ENCODE peak calls at places on chromosomes 6 and 20, in nine cellular contexts. I is nephron progenitor cell, Y is RWPE1, C is WERI-Rb-1, M is right lobe of liver, R is fibroblast of mammary gland, J is AG10803, F is tibial artery, A is fibroblast of lung. W is an unnamed sample.

GRCh38 chr6:158068893-158069799 is 87.5 kb downstream of the SYNJ2 start:
- DNase-seq in M (no peak), J (peak; percentile 35), C (no peak), F (peak; percentile 87), Y (peak; percentile 95), R (peak; percentile 61), I (no peak), A (peak; percentile 66), W (peak; percentile 78)

GRCh38 chr6:26311012-26311384 is 54.0 kb upstream of the BTN3A2 start:
- DNase-seq in R (peak; percentile 74), Y (no peak), J (peak; percentile 48), I (peak; percentile 30), C (no peak), M (no peak), F (no peak), A (peak; percentile 60), W (no peak)

GRCh38 chr6:170281331-170282292 is 9.3 kb downstream of the DLL1 start:
- DNase-seq in J (no peak), M (no peak), Y (no peak), A (no peak), I (no peak), R (no peak), F (no peak), C (no peak), W (no peak)

GRCh38 chr6:106199998-106200397 is 113.9 kb downstream of the PRDM1 start:
- DNase-seq in I (no peak), C (no peak), R (peak; percentile 89), M (no peak), Y (peak; percentile 10), F (no peak), A (peak; percentile 72), J (peak; percentile 93), W (no peak)

GRCh38 chr6:46370622-46371021 is 120.6 kb downstream of the RCAN2 start:
- DNase-seq in M (no peak), I (no peak), Y (no peak), A (no peak), F (no peak), R (peak; percentile 49), C (no peak), J (no peak), W (no peak)

GRCh38 chr20:20211274-20211987 is 156.5 kb upstream of the INSM1 start:
- DNase-seq in I (no peak), J (peak; percentile 25), C (no peak), F (no peak), A (no peak), R (peak; percentile 9), M (no peak), Y (no peak), W (peak; percentile 51)

GRCh38 chr6:160417135-160417534 is 69.0 kb downstream of the SLC22A3 start:
- DNase-seq in Y (no peak), M (no peak), I (no peak), R (no peak), F (no peak), A (no peak), C (no peak), J (no peak), W (no peak)

GRCh38 chr20:12728782-12729181 is 280.0 kb upstream of the SPTLC3 start:
- DNase-seq in R (no peak), F (no peak), I (no peak), M (no peak), Y (no peak), C (no peak), J (no peak), A (no peak), W (peak; percentile 27)

GRCh38 chr6:54291146-54291545 is 17.1 kb upstream of the TINAG start:
- DNase-seq in I (no peak), M (no peak), R (peak; percentile 87), F (no peak), J (peak; percentile 61), Y (peak; percentile 54), C (no peak), A (peak; percentile 49), W (no peak)

GRCh38 chr6:128655978-128656498 is 135.6 kb upstream of the PTPRK start:
- DNase-seq in C (no peak), Y (peak; percentile 88), I (no peak), F (no peak), R (peak; percentile 92), A (peak; percentile 78), J (peak; percentile 86), M (no peak), W (no peak)

GRCh38 chr6:33192671-33193602 is 670 bp upstream of the COL11A2 start:
- DNase-seq in M (peak; percentile 41), R (no peak), A (no peak), J (no peak), F (no peak), Y (no peak), C (peak; percentile 74), I (peak; percentile 45), W (peak; percentile 56)

GRCh38 chr6:89297695-89298351 is 17.3 kb downstream of the GABRR2 start:
- DNase-seq in R (peak; percentile 98), M (no peak), F (no peak), J (peak; percentile 84), Y (peak; percentile 92), A (peak; percentile 98), I (no peak), C (peak; percentile 90), W (peak; percentile 64)

GRCh38 chr20:13029687-13030510 is 21.1 kb downstream of the SPTLC3 start:
- DNase-seq in R (peak; percentile 92), F (no peak), I (no peak), J (peak; percentile 97), A (peak; percentile 89), M (no peak), Y (peak; percentile 95), C (no peak), W (peak; percentile 72)

GRCh38 chr6:51855310-51856082 is 231.9 kb downstream of the PKHD1 start:
- DNase-seq in A (peak; percentile 53), R (peak; percentile 63), F (no peak), J (peak; percentile 63), C (peak; percentile 86), M (no peak), I (peak; percentile 30), Y (peak; percentile 36), W (peak; percentile 87)

GRCh38 chr6:128305976-128306375 is 214.4 kb downstream of the PTPRK start:
- DNase-seq in I (no peak), R (no peak), J (no peak), A (no peak), C (no peak), F (no peak), M (no peak), Y (no peak), W (no peak)

GRCh38 chr6:134738486-134738885 is 211.4 kb downstream of the ALDH8A1 start:
- DNase-seq in I (no peak), M (no peak), J (no peak), A (no peak), F (no peak), C (no peak), R (no peak), Y (no peak), W (no peak)

DNA sequence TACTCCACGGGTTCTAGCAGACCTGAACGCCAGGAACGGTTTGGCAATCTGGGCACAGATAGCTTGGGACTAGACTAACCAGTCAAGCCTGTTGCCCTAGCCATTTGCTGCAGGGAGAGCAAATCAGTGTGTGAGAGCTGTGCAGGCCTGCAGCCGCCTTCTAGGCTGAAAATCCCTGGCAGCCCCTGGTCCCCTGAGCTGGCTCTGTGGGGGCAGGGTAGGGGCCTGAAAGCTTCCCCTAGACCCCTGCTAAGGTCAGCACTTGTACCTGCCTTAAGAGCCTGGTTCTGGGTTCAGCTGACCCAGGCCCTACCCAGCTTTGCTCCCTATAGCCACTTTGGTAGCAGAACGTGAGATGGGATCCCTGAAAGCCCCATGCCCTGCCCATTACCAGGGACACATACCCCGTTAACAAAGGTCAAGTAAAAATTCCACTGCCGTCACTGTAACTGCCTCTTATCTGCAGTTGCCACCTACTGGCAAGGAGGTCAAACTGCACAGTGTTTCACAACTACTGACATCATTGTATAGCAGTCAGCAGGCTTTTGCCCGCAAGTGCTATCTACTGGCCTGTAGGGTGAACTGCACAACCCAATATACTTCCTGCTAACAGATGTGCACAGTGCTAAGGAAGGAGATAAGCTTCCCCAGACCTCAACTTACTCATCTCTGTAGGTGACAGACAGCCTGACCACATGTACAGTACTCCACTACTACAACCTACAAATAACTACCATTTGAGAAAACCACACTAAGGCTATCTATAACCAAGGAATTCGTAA is 95.1 kb upstream of the OLIG3 start:
- DNase-seq in A (peak; percentile 36), Y (peak; percentile 7), C (peak; percentile 59), I (no peak), F (no peak), R (peak; percentile 65), J (peak; percentile 16), M (no peak), W (peak; percentile 29)
- TF ChIP-seq CTCF in A (peak; percentile 47), Y (no peak), C (peak; percentile 86), I (peak; percentile 29), F (no peak), R (peak; percentile 62), J (peak; percentile 19), M (peak; percentile 43), W (peak; percentile 31)

DNA sequence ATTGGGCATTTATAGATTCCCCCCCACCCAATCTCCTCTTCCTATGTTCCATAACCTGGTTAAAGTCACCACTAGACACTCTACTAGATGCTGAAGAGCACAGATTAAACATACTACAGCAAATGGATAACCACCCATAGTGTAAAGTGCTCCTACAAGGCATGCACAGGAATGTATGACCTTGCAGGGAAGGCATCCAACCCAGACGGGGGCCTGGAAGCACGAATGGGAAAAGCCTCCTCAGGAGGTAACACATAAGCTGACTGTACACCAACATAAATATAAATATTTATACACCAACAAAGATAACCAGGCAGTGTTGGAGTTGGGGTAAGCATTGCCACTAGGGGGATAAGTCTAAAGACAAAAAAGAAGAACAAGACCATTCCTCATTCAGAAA is 691.7 kb downstream of the GRIK2 start:
- DNase-seq in I (no peak), J (no peak), C (no peak), A (no peak), M (no peak), F (no peak), R (no peak), Y (no peak), W (no peak)
- TF ChIP-seq CTCF in I (no peak), J (no peak), C (no peak), A (no peak), M (no peak), F (no peak), R (no peak), Y (no peak), W (no peak)

DNA sequence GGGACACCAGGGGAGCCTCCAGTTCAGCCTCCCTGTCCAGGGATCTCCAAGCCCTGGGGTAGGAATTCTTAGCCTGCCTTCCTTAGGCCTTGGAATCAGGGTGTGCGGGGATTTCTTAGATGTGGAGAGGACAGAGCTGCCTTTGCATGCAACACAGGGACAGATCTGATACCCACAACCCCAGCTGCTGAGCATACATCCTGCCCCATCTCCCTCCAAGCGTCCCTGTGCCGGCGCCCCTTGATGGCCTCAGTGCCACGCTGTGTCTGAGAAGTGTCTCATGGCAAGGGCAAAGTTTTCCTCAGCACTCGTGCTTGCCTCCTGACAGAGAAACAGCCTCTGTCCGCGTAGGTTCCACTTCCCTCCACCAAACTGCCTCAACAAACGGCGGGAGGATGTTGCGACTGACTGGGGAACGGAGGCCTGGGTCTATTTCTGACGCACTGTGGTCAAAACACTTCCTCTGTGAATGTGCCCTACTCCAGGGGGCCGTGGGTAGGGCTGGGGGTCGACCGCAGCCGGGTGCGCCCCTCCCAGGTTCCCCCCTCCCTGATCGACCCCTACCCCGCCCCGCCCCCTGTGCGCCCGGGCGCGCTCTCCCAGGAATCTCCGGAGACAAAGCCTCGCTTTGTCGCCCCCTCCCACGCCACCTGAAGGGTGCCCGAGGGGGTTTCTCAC is 950 bp downstream of the MICAL1 start:
- DNase-seq in F (peak; percentile 82), C (no peak), Y (no peak), I (no peak), M (peak; percentile 52), A (peak; percentile 26), J (no peak), R (no peak), W (peak; percentile 45)
- TF ChIP-seq CTCF in F (no peak), C (no peak), Y (no peak), I (no peak), M (no peak), A (no peak), J (no peak), R (no peak), W (no peak)

GRCh38 chr20:38387953-38388352 is 41.7 kb downstream of the LBP start:
- DNase-seq in R (no peak), C (no peak), Y (no peak), J (no peak), I (no peak), A (no peak), F (no peak), M (no peak), W (no peak)
- TF ChIP-seq CTCF in R (peak; percentile 10), C (peak; percentile 34), Y (no peak), J (peak; percentile 19), I (no peak), A (no peak), F (no peak), M (no peak), W (no peak)